ENCODE peak calls at places on chromosomes 11 and 22, in four cellular contexts. Y is M059J; Z is EH; N is central memory CD4-positive, alpha-beta T cell. O is an unnamed sample.

GRCh38 chr22:49597428-49598039 is 230.1 kb downstream of the BRD1 start:
- DNase-seq in Z (no peak), Y (no peak), N (no peak), O (no peak)

GRCh38 chr22:32531955-32532818 is 57.6 kb downstream of the FBXO7 start:
- DNase-seq in N (no peak), Z (peak; percentile 96), Y (peak; percentile 95), O (peak; percentile 16)

GRCh38 chr11:131980199-131980598 is 609.8 kb downstream of the NTM start:
- DNase-seq in Y (no peak), Z (no peak), N (no peak), O (no peak)

GRCh38 chr11:46066335-46066734 is 54.9 kb downstream of the PHF21A start:
- DNase-seq in N (no peak), Z (no peak), Y (no peak), O (no peak)

GRCh38 chr11:27205269-27205668 is 157.7 kb downstream of the CCDC34 start:
- DNase-seq in N (no peak), Y (no peak), Z (peak; percentile 23), O (no peak)

GRCh38 chr22:47178339-47178738 is 415.9 kb downstream of the TBC1D22A start:
- DNase-seq in Y (no peak), N (no peak), Z (no peak), O (no peak)

GRCh38 chr11:69152748-69153446 is 2.8 kb upstream of the SMIM38 start:
- DNase-seq in Z (no peak), Y (no peak), N (no peak), O (no peak)

GRCh38 chr11:20881328-20882079 is 212.1 kb downstream of the NELL1 start:
- DNase-seq in Z (no peak), Y (no peak), N (no peak), O (no peak)

GRCh38 chr11:15897211-15897960 is 459.0 kb downstream of the SOX6 start:
- DNase-seq in N (no peak), Z (peak; percentile 91), Y (peak; percentile 55), O (no peak)

GRCh38 chr11:107716884-107717532 is 5.2 kb upstream of the SLN start:
- DNase-seq in Y (peak; percentile 41), Z (peak; percentile 32), N (no peak), O (no peak)

GRCh38 chr22:25014896-25015755 is 62.6 kb downstream of the KIAA1671 start:
- DNase-seq in Y (no peak), Z (no peak), N (no peak), O (no peak)

GRCh38 chr11:73331138-73331916 is 23.3 kb downstream of the ARHGEF17 start:
- DNase-seq in Y (peak; percentile 44), N (no peak), Z (peak; percentile 83), O (no peak)

GRCh38 chr11:30244255-30244654 is 13.4 kb downstream of the FSHB start:
- DNase-seq in N (no peak), Y (peak; percentile 42), Z (peak; percentile 0), O (no peak)

GRCh38 chr22:45587638-45588481 is 83.8 kb upstream of the ATXN10 start:
- DNase-seq in Z (peak; percentile 82), Y (peak; percentile 70), N (no peak), O (no peak)

GRCh38 chr11:103744496-103745153 is 291.8 kb upstream of the DDI1 start:
- DNase-seq in Z (no peak), N (no peak), Y (peak; percentile 4), O (no peak)

GRCh38 chr11:3853935-3854659 is 1.4 kb upstream of the STIM1 start:
- DNase-seq in Z (no peak), N (peak; percentile 82), Y (no peak), O (no peak)

GRCh38 chr11:36231300-36231699 is 57.9 kb downstream of the COMMD9 start:
- DNase-seq in Y (peak; percentile 78), N (no peak), Z (peak; percentile 77), O (no peak)

GRCh38 chr11:47331454-47332302 is 20.8 kb downstream of the MYBPC3 start:
- DNase-seq in N (no peak), Z (no peak), Y (no peak), O (no peak)

GRCh38 chr11:129230006-129230405 is 37.9 kb upstream of the ARHGAP32 start:
- DNase-seq in N (no peak), Z (peak; percentile 21), Y (no peak), O (no peak)

GRCh38 chr11:76315182-76315853 is 65.6 kb downstream of the THAP12 start:
- DNase-seq in N (no peak), Y (no peak), Z (no peak), O (no peak)

GRCh38 chr22:25403752-25404471 is 160.6 kb upstream of the GRK3 start:
- DNase-seq in Y (peak; percentile 43), Z (peak; percentile 65), N (no peak), O (no peak)

GRCh38 chr11:32893091-32893946 is 708 bp downstream of the QSER1 start:
- DNase-seq in N (peak; percentile 35), Z (peak; percentile 38), Y (peak; percentile 55), O (no peak)

GRCh38 chr11:73439002-73439843 is 63.0 kb downstream of the RELT start:
- DNase-seq in Z (peak; percentile 78), Y (no peak), N (no peak), O (peak; percentile 91)

GRCh38 chr22:30314918-30315317 is 11.8 kb downstream of the TBC1D10A start:
- DNase-seq in Y (peak; percentile 73), N (peak; percentile 31), Z (peak; percentile 34), O (no peak)

GRCh38 chr22:30863161-30863833 is 105.3 kb downstream of the MORC2 start:
- DNase-seq in Y (no peak), Z (no peak), N (no peak), O (no peak)